ENCODE peak calls at places on chromosomes 7 and 10, in seven cellular contexts. N is upper lobe of right lung, R is hepatocyte, A is thoracic aorta, Y is brain microvascular endothelial cell, H is left lung, O is uterus. P is an unnamed sample.
A peak's percentile ranks its signal among the peaks of the same experiment; 100 is the strongest.

GRCh38 chr7:84060760-84061261 is 133.8 kb downstream of the SEMA3A start:
- DNase-seq in N (no peak), R (no peak), A (no peak), Y (peak; percentile 11), H (no peak), O (no peak), P (peak; percentile 93)

GRCh38 chr7:91182819-91183405 is 81.3 kb upstream of the FZD1 start:
- DNase-seq in N (no peak), R (no peak), A (no peak), Y (peak; percentile 89), H (no peak), O (no peak), P (peak; percentile 81)

GRCh38 chr7:102942181-102942882 is 29.5 kb downstream of the LRRC17 start:
- DNase-seq in N (no peak), R (no peak), A (no peak), Y (no peak), H (no peak), O (no peak), P (no peak)

GRCh38 chr10:110162749-110163148 is 44.7 kb upstream of the MXI1 start:
- DNase-seq in N (no peak), R (no peak), A (no peak), Y (no peak), H (no peak), O (no peak), P (no peak)

GRCh38 chr10:49612513-49613159 is 1.2 kb upstream of the CHAT start:
- DNase-seq in N (peak; percentile 58), R (no peak), A (no peak), Y (no peak), H (no peak), O (no peak), P (no peak)

GRCh38 chr7:132581431-132581830 is 5.2 kb upstream of the PLXNA4 start:
- DNase-seq in N (no peak), R (no peak), A (no peak), Y (no peak), H (no peak), O (no peak), P (no peak)

GRCh38 chr10:44971935-44972792 is 6.4 kb downstream of the DEPP1 start:
- DNase-seq in N (no peak), R (no peak), A (no peak), Y (no peak), H (no peak), O (no peak), P (no peak)

GRCh38 chr7:32511791-32512190 is 16.5 kb downstream of the AVL9 start:
- DNase-seq in N (no peak), R (no peak), A (no peak), Y (no peak), H (no peak), O (no peak), P (peak; percentile 52)

GRCh38 chr7:107810626-107811025 is 7.6 kb upstream of the SLC26A3 start:
- DNase-seq in N (no peak), R (no peak), A (no peak), Y (no peak), H (no peak), O (no peak), P (no peak)

GRCh38 chr7:34471844-34472243 is 186.2 kb upstream of the NPSR1 start:
- DNase-seq in N (no peak), R (no peak), A (no peak), Y (no peak), H (peak; percentile 29), O (no peak), P (no peak)

GRCh38 chr10:121722665-121723064 is 124.4 kb upstream of the FGFR2 start:
- DNase-seq in N (no peak), R (no peak), A (no peak), Y (no peak), H (no peak), O (no peak), P (peak; percentile 92)

GRCh38 chr7:20783716-20784310 is 2.9 kb downstream of the SP8 start:
- DNase-seq in N (no peak), R (peak; percentile 66), A (no peak), Y (no peak), H (peak; percentile 80), O (no peak), P (no peak)

GRCh38 chr7:143239822-143240221 is 18.0 kb downstream of the TAS2R40 start:
- DNase-seq in N (no peak), R (no peak), A (no peak), Y (no peak), H (no peak), O (no peak), P (peak; percentile 54)

GRCh38 chr10:75209325-75210192 is 1.0 kb upstream of the VDAC2 start:
- DNase-seq in N (peak; percentile 89), R (peak; percentile 85), A (peak; percentile 43), Y (peak; percentile 66), H (peak; percentile 90), O (peak; percentile 83), P (no peak)

GRCh38 chr10:43404675-43405221 is 4.2 kb downstream of the HNRNPF start:
- DNase-seq in N (no peak), R (no peak), A (no peak), Y (no peak), H (no peak), O (no peak), P (no peak)

GRCh38 chr10:95758351-95759025 is 2.5 kb downstream of the ENTPD1 start:
- DNase-seq in N (no peak), R (no peak), A (no peak), Y (peak; percentile 27), H (no peak), O (no peak), P (no peak)

GRCh38 chr7:73987298-73987697 is 40.7 kb upstream of the ELN start:
- DNase-seq in N (no peak), R (no peak), A (no peak), Y (no peak), H (peak; percentile 8), O (no peak), P (no peak)

GRCh38 chr10:130326954-130327353 is 190.8 kb downstream of the GLRX3 start:
- DNase-seq in N (no peak), R (no peak), A (no peak), Y (no peak), H (no peak), O (no peak), P (no peak)

GRCh38 chr10:44422153-44422552 is 37.3 kb upstream of the CXCL12 start:
- DNase-seq in N (no peak), R (no peak), A (no peak), Y (no peak), H (no peak), O (no peak), P (no peak)

GRCh38 chr10:101067356-101068083 is 5.7 kb downstream of the KAZALD1 start:
- DNase-seq in N (peak; percentile 78), R (peak; percentile 91), A (peak; percentile 30), Y (peak; percentile 78), H (peak; percentile 84), O (peak; percentile 76), P (peak; percentile 72)

GRCh38 chr10:101064415-101065030 is 2.7 kb downstream of the KAZALD1 start:
- DNase-seq in N (no peak), R (no peak), A (no peak), Y (no peak), H (no peak), O (no peak), P (no peak)

GRCh38 chr10:101065479-101066145 is 3.8 kb downstream of the KAZALD1 start:
- DNase-seq in N (no peak), R (no peak), A (no peak), Y (no peak), H (no peak), O (no peak), P (no peak)

GRCh38 chr10:101066890-101067355 is 5.1 kb downstream of the KAZALD1 start:
- DNase-seq in N (no peak), R (peak; percentile 45), A (no peak), Y (no peak), H (no peak), O (no peak), P (no peak)

GRCh38 chr10:101066146-101066889 is 4.5 kb downstream of the KAZALD1 start:
- DNase-seq in N (peak; percentile 92), R (peak; percentile 92), A (no peak), Y (no peak), H (peak; percentile 91), O (peak; percentile 73), P (peak; percentile 55)
- TF ChIP-seq CTCF in N (peak; percentile 46), R (peak; percentile 48), A (peak; percentile 31), Y (peak; percentile 71), H (peak; percentile 25), O (no peak), P (peak; percentile 71)

GRCh38 chr10:124725171-124725631 is 19.0 kb downstream of the FAM53B start:
- DNase-seq in N (peak; percentile 23), R (no peak), A (no peak), Y (no peak), H (no peak), O (peak; percentile 10), P (no peak)
- H3K36me3 ChIP-seq in N (no peaks in the 10 kb centered on the region), R (no peaks in the 10 kb centered on the region), A (no peaks in the 10 kb centered on the region), Y (no peaks in the 10 kb centered on the region), H (no peaks in the 10 kb centered on the region), O (no peaks in the 10 kb centered on the region), P (peaks cover 5% of the 10 kb centered on the region)

GRCh38 chr10:57096044-57096443 is 735.0 kb upstream of the ZWINT start:
- DNase-seq in N (peak; percentile 56), R (no peak), A (no peak), Y (no peak), H (peak; percentile 25), O (no peak), P (no peak)

GRCh38 chr10:57094965-57095364 is 733.9 kb upstream of the ZWINT start:
- DNase-seq in N (no peak), R (no peak), A (no peak), Y (no peak), H (peak; percentile 31), O (no peak), P (no peak)

GRCh38 chr10:57098146-57098545 is 737.1 kb upstream of the ZWINT start:
- DNase-seq in N (no peak), R (no peak), A (no peak), Y (no peak), H (no peak), O (no peak), P (no peak)

DNA sequence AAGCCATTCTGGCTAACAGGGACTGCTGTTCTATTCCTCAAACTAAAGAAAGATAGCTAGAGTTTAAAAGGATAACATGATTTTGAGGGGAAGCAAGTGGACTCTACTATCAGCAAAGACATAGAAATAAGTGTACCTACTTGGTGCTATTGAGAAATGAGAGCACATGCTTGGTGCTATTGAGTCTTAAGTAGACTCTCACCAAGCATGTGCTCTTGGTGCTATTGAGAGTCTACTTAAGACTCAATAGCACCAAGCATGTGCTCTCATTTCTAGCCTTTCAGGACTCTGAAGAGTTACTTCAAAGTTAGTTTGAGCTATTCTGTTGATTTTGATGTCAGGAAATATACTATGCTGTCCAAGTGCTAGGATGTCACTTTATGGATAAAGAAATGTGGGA is 733.0 kb upstream of the ZWINT start:
- DNase-seq in N (no peak), R (no peak), A (no peak), Y (no peak), H (no peak), O (no peak), P (no peak)
- H3K4me3 ChIP-seq in N (no peak overlapping the region), R (no peak overlapping the region), A (no peak overlapping the region), Y (no peak overlapping the region), H (no peak overlapping the region), O (no peak overlapping the region), P (no peak overlapping the region)

GRCh38 chr7:48209004-48209600 is 37.8 kb downstream of the ABCA13 start:
- DNase-seq in N (no peak), R (no peak), A (no peak), Y (no peak), H (no peak), O (no peak), P (peak; percentile 15)

DNA sequence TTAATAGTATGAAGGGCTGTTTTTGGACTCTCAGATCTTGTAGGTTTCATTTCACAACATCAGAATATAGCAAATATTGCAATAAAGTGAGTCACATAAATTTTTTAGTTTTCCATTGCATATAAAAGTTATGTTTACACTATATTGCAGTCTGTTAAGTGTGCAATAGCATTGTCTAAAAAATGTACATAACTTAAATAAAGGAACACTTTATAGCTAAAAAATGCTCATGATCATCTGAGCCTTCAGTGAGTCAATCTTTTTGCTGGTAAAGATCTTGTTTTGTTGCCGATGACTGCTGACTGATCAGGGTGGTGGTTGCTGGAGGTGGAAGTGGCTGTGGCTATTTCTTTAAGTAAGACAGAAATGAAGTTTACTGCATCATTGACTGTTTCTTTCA is 42.0 kb downstream of the ABCA13 start:
- DNase-seq in N (no peak), R (no peak), A (no peak), Y (no peak), H (no peak), O (no peak), P (peak; percentile 3)
- TF ChIP-seq CTCF in N (no peak), R (no peak), A (no peak), Y (no peak), H (no peak), O (no peak), P (no peak)

P was measured in bronchial epithelial cell.